ENCODE peak calls at places on chromosomes 6 and 20, in five cellular contexts. Q is CD8-positive, alpha-beta T cell; R is Peyer's patch; N is testis; X is tibial nerve. O is an unnamed sample.

GRCh38 chr6:157570104-157570503 is 189.1 kb downstream of the ZDHHC14 start:
- DNase-seq in N (no peak), X (no peak), Q (no peak), R (no peak), O (no peak)

GRCh38 chr6:14441371-14441781 is 323.8 kb downstream of the CD83 start:
- DNase-seq in Q (no peak), R (no peak), X (no peak), N (peak), O (no peak)

GRCh38 chr6:113488812-113489685 is 368.1 kb upstream of the MARCKS start:
- DNase-seq in X (no peak), Q (no peak), R (no peak), N (no peak), O (no peak)

GRCh38 chr20:33387177-33387576 is 14.1 kb downstream of the CDK5RAP1 start:
- DNase-seq in N (no peak), X (no peak), Q (no peak), R (no peak), O (no peak)

GRCh38 chr6:53095716-53096115 is 30.5 kb downstream of the FBXO9 start:
- DNase-seq in Q (no peak), N (no peak), X (no peak), R (no peak), O (no peak)

GRCh38 chr6:43268348-43268685 is 25.0 kb downstream of the TTBK1 start:
- DNase-seq in N (peak), X (no peak), R (no peak), Q (no peak), O (no peak)

GRCh38 chr20:3710027-3710426 is 2.4 kb downstream of the SIGLEC1 start:
- DNase-seq in X (no peak), R (no peak), Q (no peak), N (no peak), O (no peak)

GRCh38 chr6:154689654-154690053 is 43.6 kb upstream of the SCAF8 start:
- DNase-seq in N (no peak), X (no peak), Q (no peak), R (no peak), O (no peak)

GRCh38 chr6:867378-867777 is 174.4 kb upstream of the EXOC2 start:
- DNase-seq in N (no peak), R (no peak), Q (no peak), X (no peak), O (no peak)

GRCh38 chr6:148867851-148868250 is 121.0 kb downstream of the UST start:
- DNase-seq in X (no peak), R (no peak), Q (no peak), N (no peak), O (no peak)

GRCh38 chr6:148455225-148455624 is 112.6 kb downstream of the SASH1 start:
- DNase-seq in X (no peak), R (no peak), Q (no peak), N (no peak), O (no peak)

GRCh38 chr6:65045801-65046200 is 661.2 kb downstream of the EYS start:
- DNase-seq in R (no peak), Q (no peak), X (no peak), N (no peak), O (no peak)

GRCh38 chr20:13784893-13785715 is at the start of the genes ESF1 and NDUFAF5:
- DNase-seq in Q (peak), X (peak), N (peak), R (peak), O (peak)

GRCh38 chr6:74574794-74575193 is 631.1 kb downstream of the COL12A1 start:
- DNase-seq in R (no peak), X (no peak), N (no peak), Q (no peak), O (no peak)

GRCh38 chr20:63009988-63010769 is 3.4 kb upstream of the BHLHE23 start:
- DNase-seq in N (no peak), Q (peak), X (no peak), R (peak), O (no peak)

GRCh38 chr6:64703922-64704321 is 1003.1 kb downstream of the EYS start:
- DNase-seq in N (no peak), R (no peak), Q (no peak), X (no peak), O (no peak)

GRCh38 chr20:2840967-2841531 is 504 bp downstream of the VPS16 start:
- DNase-seq in X (peak), N (peak), R (peak), Q (peak), O (no peak)

GRCh38 chr6:78607188-78607587 is 260.2 kb upstream of the IRAK1BP1 start:
- DNase-seq in R (no peak), N (no peak), X (no peak), Q (no peak), O (no peak)

GRCh38 chr20:46046588-46047310 is 17.7 kb downstream of the SLC12A5 start:
- DNase-seq in N (no peak), Q (no peak), R (no peak), X (no peak), O (no peak)

GRCh38 chr20:57773059-57773815 is 63.4 kb upstream of the PMEPA1 start:
- DNase-seq in R (no peak), Q (no peak), X (no peak), N (no peak), O (no peak)

GRCh38 chr20:1178103-1178502 is 6.7 kb downstream of the TMEM74B start:
- DNase-seq in N (no peak), R (no peak), Q (no peak), X (no peak), O (no peak)

GRCh38 chr6:50846109-50846859 is 27.6 kb downstream of the TFAP2B start:
- DNase-seq in X (no peak), R (no peak), N (no peak), Q (no peak), O (no peak)

DNA sequence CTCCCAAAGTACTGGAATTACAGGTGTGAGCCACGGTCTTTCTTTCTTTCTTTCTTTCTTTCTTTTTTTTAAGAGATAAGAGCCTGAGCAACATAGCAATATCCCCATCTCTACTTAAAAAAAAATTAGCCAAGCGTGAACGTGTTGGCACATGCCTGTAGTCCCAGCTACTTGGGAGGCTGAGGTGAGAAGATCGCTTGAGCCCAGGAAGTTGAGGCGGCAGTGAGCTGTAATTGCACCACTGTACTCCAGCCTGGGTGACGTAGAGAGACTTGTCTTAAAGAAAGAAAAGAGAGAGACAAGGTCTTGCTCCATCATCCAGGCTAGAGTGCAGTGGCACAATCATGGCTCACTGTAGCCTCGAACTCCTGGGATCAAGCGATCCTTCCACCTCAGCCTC is 162.0 kb upstream of the MLN start:
- DNase-seq in Q (no peak), N (no peak), X (no peak), R (peak), O (peak)
- TF ChIP-seq CTCF in Q (no peak), N (no peak), X (no peak), R (no peak), O (no peak)

GRCh38 chr6:5749016-5749665 is 257.6 kb downstream of the NRN1 start:
- DNase-seq in Q (no peak), X (no peak), R (no peak), N (no peak), O (no peak)

GRCh38 chr6:5745081-5745480 is 261.6 kb downstream of the NRN1 start:
- DNase-seq in R (no peak), Q (no peak), N (no peak), X (no peak), O (no peak)

GRCh38 chr6:5747379-5747778 is 259.3 kb downstream of the NRN1 start:
- DNase-seq in X (no peak), R (no peak), N (no peak), Q (no peak), O (no peak)

GRCh38 chr6:5744497-5744896 is 262.2 kb downstream of the NRN1 start:
- DNase-seq in N (no peak), R (no peak), Q (no peak), X (no peak), O (no peak)

GRCh38 chr6:5746392-5747140 is 260.2 kb downstream of the NRN1 start:
- DNase-seq in X (no peak), R (no peak), N (no peak), Q (no peak), O (no peak)
- TF ChIP-seq CTCF in X (no peak), R (peak), N (no peak), Q (no peak), O (no peak)

GRCh38 chr20:11555510-11555909 is 362.2 kb upstream of the BTBD3 start:
- DNase-seq in R (no peak), N (no peak), Q (no peak), X (no peak), O (no peak)

GRCh38 chr20:11549172-11550117 is 368.2 kb upstream of the BTBD3 start:
- DNase-seq in Q (no peak), R (no peak), N (no peak), X (no peak), O (no peak)

GRCh38 chr20:11556410-11556809 is 361.3 kb upstream of the BTBD3 start:
- DNase-seq in Q (no peak), X (no peak), R (no peak), N (no peak), O (no peak)

GRCh38 chr20:11551491-11551890 is 366.2 kb upstream of the BTBD3 start:
- DNase-seq in N (no peak), X (no peak), Q (no peak), R (no peak), O (no peak)

DNA sequence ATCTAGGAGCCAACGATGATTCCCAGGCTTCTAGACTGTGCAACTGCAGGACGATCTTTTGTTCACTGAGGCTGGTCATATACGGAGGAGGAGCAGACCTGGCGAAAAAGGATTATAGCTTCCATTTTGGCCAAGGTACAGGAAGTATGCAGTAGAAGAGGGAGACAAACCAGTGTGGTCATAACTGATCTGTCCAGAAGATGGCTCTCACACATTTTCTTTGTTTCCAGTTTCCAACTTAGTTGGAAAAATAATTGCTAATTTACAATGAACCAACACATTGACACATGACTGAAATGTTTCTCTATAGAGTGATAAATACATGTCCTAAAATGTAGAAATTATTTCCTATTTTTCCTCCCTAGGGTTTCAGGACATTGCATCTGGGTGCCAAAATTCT is 364.1 kb upstream of the BTBD3 start:
- DNase-seq in R (no peak), Q (no peak), N (no peak), X (no peak), O (no peak)
- TF ChIP-seq CTCF in R (no peak), Q (no peak), N (peak), X (no peak), O (no peak)

GRCh38 chr6:36119927-36120477 is 10.3 kb upstream of the MAPK13 start:
- DNase-seq in Q (no peak), R (peak), N (no peak), X (no peak), O (no peak)

GRCh38 chr6:36120979-36121706 is 9.2 kb upstream of the MAPK13 start:
- DNase-seq in Q (peak), X (no peak), N (no peak), R (peak), O (peak)

GRCh38 chr6:36121752-36122494 is 8.4 kb upstream of the MAPK13 start:
- DNase-seq in N (no peak), Q (no peak), R (peak), X (no peak), O (no peak)

GRCh38 chr6:36119209-36119608 is 11.1 kb upstream of the MAPK13 start:
- DNase-seq in X (no peak), N (no peak), R (no peak), Q (no peak), O (no peak)

GRCh38 chr6:36120539-36120938 is 9.8 kb upstream of the MAPK13 start:
- DNase-seq in N (no peak), X (no peak), R (peak), Q (peak), O (peak)
- TF ChIP-seq CTCF in N (no peak), X (no peak), R (no peak), Q (no peak), O (no peak)

GRCh38 chr20:21767200-21767738 is 61.8 kb downstream of the PAX1 start:
- DNase-seq in Q (no peak), N (peak), X (no peak), R (no peak), O (no peak)

GRCh38 chr20:21767739-21768223 is 62.3 kb downstream of the PAX1 start:
- DNase-seq in N (peak), Q (no peak), R (no peak), X (no peak), O (no peak)
- TF ChIP-seq CTCF in N (no peak), Q (no peak), R (no peak), X (no peak), O (no peak)

GRCh38 chr6:117906905-117907599 is at the start of gene SLC35F1:
- DNase-seq in X (no peak), R (no peak), Q (no peak), N (peak), O (no peak)
- TF ChIP-seq CTCF in X (peak), R (no peak), Q (no peak), N (peak), O (no peak)

GRCh38 chr6:163147988-163148387 is 266.5 kb upstream of the QKI start:
- DNase-seq in R (no peak), Q (no peak), X (no peak), N (no peak), O (no peak)
- TF ChIP-seq CTCF in R (no peak), Q (no peak), X (peak), N (no peak), O (no peak)

GRCh38 chr6:158755636-158756035 is 63.5 kb downstream of the EZR start:
- DNase-seq in R (no peak), X (no peak), N (no peak), Q (no peak), O (no peak)
- TF ChIP-seq CTCF in R (no peak), X (no peak), N (no peak), Q (no peak), O (no peak)

DNA sequence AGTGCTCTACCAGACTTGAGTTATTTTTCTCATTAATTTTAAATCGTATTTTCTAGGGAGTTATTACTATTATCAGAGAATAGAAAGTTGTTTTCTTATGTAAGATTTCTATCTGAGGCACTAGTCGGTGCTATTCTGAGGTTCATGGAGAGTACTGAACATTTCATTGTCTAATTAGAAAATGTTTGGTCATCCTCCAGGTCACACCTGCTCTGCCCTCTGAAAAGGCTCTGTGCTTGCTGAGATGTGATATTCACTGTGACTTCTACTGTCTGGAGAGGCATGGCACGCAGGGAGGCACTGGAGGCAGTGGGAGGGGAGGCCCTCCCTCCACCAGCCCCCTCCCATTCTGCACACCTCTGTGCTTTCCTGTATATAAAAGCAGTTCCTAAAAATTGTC is 3.0 kb downstream of the SYNDIG1 start:
- DNase-seq in Q (no peak), N (no peak), R (no peak), X (no peak), O (no peak)
- TF ChIP-seq CTCF in Q (no peak), N (no peak), R (no peak), X (no peak), O (no peak)